ENCODE peak calls at places on chromosome 22, in nine cellular contexts. P is sigmoid colon, F is transverse colon, E is HCT116, U is HepG2, J is prostate gland, X is upper lobe of left lung, Q is HL-60, A is endothelial cell of umbilical vein. M is an unnamed sample.

GRCh38 chr22:38572065-38572464 is 2.1 kb upstream of the DMC1 start:
- DNase-seq in P (no peak), F (peak; percentile 26), E (peak; percentile 24), U (peak; percentile 38), J (peak; percentile 28), X (no peak), Q (peak; percentile 48), A (peak; percentile 63), M (no peak)

GRCh38 chr22:47354668-47355387 is 592.4 kb downstream of the TBC1D22A start:
- DNase-seq in P (no peak), F (no peak), E (no peak), U (no peak), J (no peak), X (peak; percentile 46), Q (no peak), A (no peak), M (peak; percentile 20)

GRCh38 chr22:27437570-27437969 is 364.0 kb downstream of the MN1 start:
- DNase-seq in P (no peak), F (no peak), E (no peak), U (no peak), J (no peak), X (no peak), Q (no peak), A (no peak), M (no peak)

GRCh38 chr22:37226514-37226913 is 14.2 kb upstream of the SSTR3 start:
- DNase-seq in P (no peak), F (no peak), E (no peak), U (no peak), J (no peak), X (no peak), Q (no peak), A (no peak), M (no peak)

GRCh38 chr22:41780714-41781507 is 19.6 kb upstream of the CCDC134 start:
- DNase-seq in P (peak; percentile 78), F (peak; percentile 81), E (no peak), U (peak; percentile 56), J (no peak), X (no peak), Q (peak; percentile 92), A (peak; percentile 49), M (peak; percentile 67)

GRCh38 chr22:37665487-37665886 is 7.0 kb downstream of the PDXP start:
- DNase-seq in P (no peak), F (no peak), E (no peak), U (no peak), J (no peak), X (no peak), Q (no peak), A (no peak), M (no peak)

GRCh38 chr22:49569286-49570031 is 258.2 kb downstream of the BRD1 start:
- DNase-seq in P (peak; percentile 48), F (peak; percentile 4), E (no peak), U (no peak), J (no peak), X (peak; percentile 74), Q (no peak), A (no peak), M (peak; percentile 11)

GRCh38 chr22:49215840-49216239 is 611.8 kb downstream of the BRD1 start:
- DNase-seq in P (peak; percentile 25), F (no peak), E (no peak), U (no peak), J (no peak), X (no peak), Q (no peak), A (no peak), M (peak; percentile 4)

GRCh38 chr22:24516301-24516737 is 21.2 kb downstream of the UPB1 start:
- DNase-seq in P (no peak), F (no peak), E (no peak), U (peak; percentile 62), J (no peak), X (no peak), Q (peak; percentile 42), A (no peak), M (no peak)

GRCh38 chr22:35914665-35915476 is 113.8 kb downstream of the RBFOX2 start:
- DNase-seq in P (peak; percentile 83), F (peak; percentile 68), E (peak; percentile 80), U (peak; percentile 91), J (peak; percentile 86), X (no peak), Q (no peak), A (peak; percentile 88), M (peak; percentile 58)

GRCh38 chr22:21961886-21962654 is 9.4 kb upstream of the PPM1F start:
- DNase-seq in P (no peak), F (no peak), E (no peak), U (no peak), J (peak; percentile 49), X (no peak), Q (no peak), A (no peak), M (peak; percentile 69)

GRCh38 chr22:39616051-39616450 is 45.5 kb downstream of the CACNA1I start:
- DNase-seq in P (no peak), F (no peak), E (no peak), U (no peak), J (no peak), X (no peak), Q (no peak), A (no peak), M (no peak)

GRCh38 chr22:32175751-32176644 is 16.9 kb upstream of the C22orf42 start:
- DNase-seq in P (no peak), F (no peak), E (no peak), U (no peak), J (no peak), X (peak; percentile 83), Q (no peak), A (no peak), M (no peak)

GRCh38 chr22:32674925-32675825 is 126.3 kb upstream of the TIMP3 start:
- DNase-seq in P (no peak), F (no peak), E (no peak), U (no peak), J (no peak), X (no peak), Q (no peak), A (no peak), M (no peak)

GRCh38 chr22:48697694-48698276 is 1129.9 kb downstream of the BRD1 start:
- DNase-seq in P (no peak), F (no peak), E (no peak), U (no peak), J (no peak), X (no peak), Q (no peak), A (no peak), M (no peak)

GRCh38 chr22:23925020-23925606 is 30.9 kb downstream of the MIF start:
- DNase-seq in P (no peak), F (no peak), E (no peak), U (peak; percentile 0), J (no peak), X (no peak), Q (no peak), A (no peak), M (no peak)

GRCh38 chr22:44068422-44069191 is 44.5 kb downstream of the PARVB start:
- DNase-seq in P (no peak), F (peak; percentile 38), E (no peak), U (no peak), J (no peak), X (peak; percentile 81), Q (peak; percentile 78), A (no peak), M (no peak)

DNA sequence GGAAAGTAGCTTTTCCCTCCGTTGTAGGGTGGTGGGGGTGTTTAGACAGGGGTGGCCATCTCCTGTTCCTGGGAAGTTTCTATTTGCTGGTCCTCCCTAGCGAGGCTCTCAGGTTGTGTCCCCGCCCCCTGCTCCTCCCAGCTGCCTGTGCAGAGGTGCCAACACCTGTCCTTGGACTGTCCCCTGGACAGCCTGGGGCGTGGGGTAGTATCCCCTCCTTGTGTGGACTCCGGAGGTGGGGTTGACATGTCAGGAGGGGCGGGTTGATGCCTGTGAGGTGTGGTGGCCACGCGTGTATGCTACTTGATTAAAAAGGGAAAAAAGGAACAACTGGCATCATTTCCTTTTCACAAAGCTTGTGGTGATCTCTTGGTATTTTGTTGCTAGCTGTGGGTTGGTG is 14.3 kb upstream of the RANBP1 start:
- DNase-seq in P (no peak), F (no peak), E (no peak), U (no peak), J (no peak), X (peak; percentile 26), Q (no peak), A (no peak), M (no peak)
- H3K27ac ChIP-seq in P (no peak overlapping the region), F (no peak overlapping the region), E (no peak overlapping the region), U (no peak overlapping the region), J (no peak overlapping the region), X (no peak overlapping the region), Q (no peak overlapping the region), A (no peak overlapping the region), M (no peak overlapping the region)

GRCh38 chr22:28977481-28977971 is 84.1 kb downstream of the C22orf31 start:
- DNase-seq in P (no peak), F (no peak), E (peak; percentile 18), U (peak; percentile 89), J (no peak), X (no peak), Q (no peak), A (peak; percentile 48), M (peak; percentile 31)
- H3K4me3 ChIP-seq in P (no peak overlapping the region), F (no peak overlapping the region), E (peak overlapping the region; percentile 45), U (no peak overlapping the region), J (peak overlapping the region; percentile 12), X (peak overlapping the region; percentile 22), Q (no peak overlapping the region), A (peak overlapping the region; percentile 50), M (peak overlapping the region; percentile 12)

DNA sequence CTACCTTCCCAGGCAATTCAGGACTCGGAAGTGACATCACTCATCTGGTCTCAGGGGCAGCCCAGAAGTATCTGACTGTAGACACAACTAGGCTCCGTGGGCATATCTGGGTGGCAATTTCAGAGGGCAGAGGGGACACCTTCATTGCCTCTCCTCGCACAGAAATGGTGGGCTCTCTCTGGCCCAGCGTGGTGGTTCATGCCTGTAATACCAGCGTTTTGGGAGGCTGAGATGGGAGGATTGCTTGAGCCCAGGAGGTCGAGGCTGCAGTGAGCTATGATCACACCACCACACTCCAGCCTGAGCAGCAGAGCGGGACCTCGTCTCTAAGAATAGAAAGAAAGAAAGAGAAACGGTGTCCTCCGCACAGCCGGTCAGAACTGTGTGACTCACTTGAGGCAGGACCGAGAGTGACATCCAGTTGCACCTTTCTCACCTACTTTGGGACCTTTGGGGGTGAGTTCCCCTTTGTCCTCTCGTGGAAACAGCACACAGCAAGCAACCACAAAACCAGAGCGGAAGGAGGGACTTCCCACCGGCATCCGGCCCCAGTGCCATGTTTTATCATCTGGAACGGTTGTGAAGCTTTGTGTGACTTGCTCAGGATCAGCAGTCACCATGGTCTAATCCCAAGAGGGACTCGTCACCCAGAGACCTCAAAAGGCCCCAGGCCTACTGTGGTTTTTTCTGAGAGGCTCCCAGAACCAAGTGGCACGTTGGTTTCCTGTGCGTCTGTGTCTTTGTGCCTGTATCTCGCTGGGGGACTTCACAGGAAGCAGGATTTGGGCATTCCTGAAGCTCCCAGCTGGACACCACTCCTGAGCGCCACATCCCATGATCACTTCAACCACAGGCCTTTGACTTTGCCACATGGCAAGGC is 38.4 kb upstream of the EMID1 start:
- DNase-seq in P (peak; percentile 41), F (no peak), E (no peak), U (no peak), J (no peak), X (no peak), Q (peak; percentile 97), A (no peak), M (no peak)
- TF ChIP-seq POLR2AphosphoS5 in P (no peak), F (no peak), E (no peak), U (no peak), J (no peak), X (no peak), Q (peak; percentile 95), A (no peak), M (no peak)

DNA sequence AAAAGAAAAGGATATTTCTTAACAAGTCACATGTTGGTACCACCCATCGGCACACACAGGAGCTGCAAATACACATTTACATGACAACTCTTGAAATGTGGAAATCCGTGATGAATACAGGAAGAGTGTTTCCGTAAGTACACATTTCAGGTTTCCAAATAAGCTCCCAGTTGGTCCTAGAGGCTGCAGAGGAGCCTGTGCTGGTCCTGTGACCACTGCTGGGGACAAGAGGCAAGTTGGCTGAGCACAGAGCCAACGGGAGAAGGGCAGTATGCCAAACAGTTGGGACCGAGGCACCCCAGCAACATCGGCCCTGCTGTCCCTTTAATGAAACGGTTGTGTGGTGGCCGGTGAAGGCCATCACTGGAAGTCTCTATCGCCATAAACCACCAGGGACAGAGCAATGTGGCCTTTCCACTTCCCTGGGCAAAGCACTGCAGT is 38.5 kb upstream of the ARFGAP3 start:
- DNase-seq in P (no peak), F (no peak), E (no peak), U (no peak), J (no peak), X (no peak), Q (peak; percentile 55), A (no peak), M (no peak)
- H3K27ac ChIP-seq in P (peak overlapping the region; percentile 4), F (peak overlapping the region; percentile 12), E (no peak overlapping the region), U (no peak overlapping the region), J (no peak overlapping the region), X (peak overlapping the region; percentile 83), Q (peak overlapping the region; percentile 70), A (no peak overlapping the region), M (peak overlapping the region; percentile 87)

M was measured in stomach.